ENCODE peak calls at places on chromosomes 7 and 10, in five cellular contexts. G, W, S, M and R are unnamed samples.

GRCh38 chr7:24715661-24716479 is 41.4 kb downstream of the GSDME start:
- DNase-seq in G (peak), W (peak), S (no peak), M (peak), R (peak)

GRCh38 chr10:5466451-5466996 is 32.8 kb downstream of the CALML5 start:
- DNase-seq in G (peak), W (peak), S (no peak), M (peak), R (peak)

GRCh38 chr7:41438919-41439882 is 263.7 kb downstream of the INHBA start:
- DNase-seq in G (no peak), W (no peak), S (no peak), M (no peak), R (no peak)

GRCh38 chr10:23291551-23292334 is 52.9 kb downstream of the C10orf67 start:
- DNase-seq in G (no peak), W (no peak), S (no peak), M (no peak), R (no peak)

GRCh38 chr7:27868117-27868516 is 128.2 kb downstream of the TAX1BP1 start:
- DNase-seq in G (no peak), W (no peak), S (no peak), M (peak), R (peak)

GRCh38 chr10:79925614-79926013 is 23.3 kb downstream of the SFTPD start:
- DNase-seq in G (no peak), W (peak), S (no peak), M (no peak), R (no peak)

GRCh38 chr10:51266496-51266895 is 192.2 kb downstream of the PRKG1 start:
- DNase-seq in G (no peak), W (no peak), S (no peak), M (no peak), R (no peak)

GRCh38 chr7:55063633-55064032 is 44.8 kb downstream of the EGFR start:
- DNase-seq in G (no peak), W (no peak), S (no peak), M (peak), R (peak)

GRCh38 chr7:5549096-5549896 is 125.7 kb upstream of the TNRC18 start:
- DNase-seq in G (no peak), W (no peak), S (no peak), M (peak), R (peak)

GRCh38 chr7:150629347-150629746 is 2.8 kb downstream of the GIMAP6 start:
- DNase-seq in G (no peak), W (no peak), S (no peak), M (no peak), R (no peak)

GRCh38 chr10:94361161-94361794 is 1.5 kb downstream of the NOC3L start:
- DNase-seq in G (no peak), W (no peak), S (no peak), M (no peak), R (peak)

GRCh38 chr7:35384761-35385700 is 131.1 kb upstream of the TBX20 start:
- DNase-seq in G (no peak), W (no peak), S (no peak), M (peak), R (no peak)

GRCh38 chr7:42236266-42237161 is 495 bp downstream of the GLI3 start:
- DNase-seq in G (peak), W (peak), S (no peak), M (peak), R (peak)

GRCh38 chr7:157825325-157825724 is 488.5 kb downstream of the DNAJB6 start:
- DNase-seq in G (no peak), W (no peak), S (no peak), M (no peak), R (no peak)

GRCh38 chr7:157824011-157824818 is 487.4 kb downstream of the DNAJB6 start:
- DNase-seq in G (no peak), W (no peak), S (no peak), M (no peak), R (no peak)

GRCh38 chr7:157822688-157823031 is 485.9 kb downstream of the DNAJB6 start:
- DNase-seq in G (no peak), W (no peak), S (no peak), M (no peak), R (no peak)

GRCh38 chr7:157826566-157826965 is 489.8 kb downstream of the DNAJB6 start:
- DNase-seq in G (no peak), W (no peak), S (no peak), M (no peak), R (no peak)

GRCh38 chr7:157824819-157825121 is 488.0 kb downstream of the DNAJB6 start:
- DNase-seq in G (no peak), W (no peak), S (no peak), M (no peak), R (no peak)
- H2BK12ac ChIP-seq in G (no peak), W (no peak), S (no peak), M (no peak), R (no peak)

DNA sequence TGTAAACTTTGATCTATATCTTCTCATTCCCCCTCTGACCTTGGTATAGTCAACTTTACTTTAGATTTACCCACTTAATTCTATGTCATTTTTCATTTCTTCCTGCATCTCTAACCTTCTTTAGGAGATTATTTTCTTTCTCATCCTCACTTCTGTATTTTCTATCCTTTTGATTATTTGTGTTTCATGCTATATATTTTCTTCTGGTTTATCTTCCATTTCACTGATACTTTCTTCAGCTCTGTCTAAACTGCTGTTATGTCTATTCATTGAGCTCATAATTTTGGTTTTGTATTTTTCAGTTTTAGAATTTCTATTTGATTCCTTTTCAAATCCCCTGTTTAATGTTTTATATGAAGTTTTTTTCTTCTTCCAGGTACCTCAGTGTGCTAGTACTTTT is 171.1 kb upstream of the LYZL1 start:
- DNase-seq in G (no peak), W (no peak), S (no peak), M (no peak), R (no peak)
- H3K23ac ChIP-seq in G (no peak), W (no peak), S (no peak), M (no peak), R (no peak)

GRCh38 chr10:121325490-121326231 is 272.6 kb downstream of the FGFR2 start:
- DNase-seq in G (no peak), W (no peak), S (no peak), M (peak), R (no peak)
- H2BK12ac ChIP-seq in G (no peak), W (no peak), S (no peak), M (no peak), R (no peak)

GRCh38 chr10:32942081-32942480 is 15.9 kb downstream of the ITGB1 start:
- DNase-seq in G (no peak), W (no peak), S (no peak), M (no peak), R (no peak)
- H3K23ac ChIP-seq in G (no peak), W (no peak), S (no peak), M (no peak), R (no peak)

GRCh38 chr7:131112431-131112830 is 215.2 kb upstream of the MKLN1 start:
- DNase-seq in G (no peak), W (no peak), S (no peak), M (no peak), R (no peak)
- H2BK12ac ChIP-seq in G (no peak), W (no peak), S (no peak), M (no peak), R (no peak)

GRCh38 chr10:73096041-73096451 is 620 bp downstream of the P4HA1 start:
- DNase-seq in G (peak), W (peak), S (no peak), M (peak), R (peak)

GRCh38 chr10:73094249-73094850 is 2.3 kb downstream of the P4HA1 start:
- DNase-seq in G (no peak), W (no peak), S (no peak), M (no peak), R (peak)

GRCh38 chr10:73096452-73097304 is at the start of gene P4HA1:
- DNase-seq in G (peak), W (peak), S (peak), M (peak), R (peak)

GRCh38 chr10:73094986-73095478 is 1.6 kb downstream of the P4HA1 start:
- DNase-seq in G (no peak), W (no peak), S (no peak), M (no peak), R (peak)

DNA sequence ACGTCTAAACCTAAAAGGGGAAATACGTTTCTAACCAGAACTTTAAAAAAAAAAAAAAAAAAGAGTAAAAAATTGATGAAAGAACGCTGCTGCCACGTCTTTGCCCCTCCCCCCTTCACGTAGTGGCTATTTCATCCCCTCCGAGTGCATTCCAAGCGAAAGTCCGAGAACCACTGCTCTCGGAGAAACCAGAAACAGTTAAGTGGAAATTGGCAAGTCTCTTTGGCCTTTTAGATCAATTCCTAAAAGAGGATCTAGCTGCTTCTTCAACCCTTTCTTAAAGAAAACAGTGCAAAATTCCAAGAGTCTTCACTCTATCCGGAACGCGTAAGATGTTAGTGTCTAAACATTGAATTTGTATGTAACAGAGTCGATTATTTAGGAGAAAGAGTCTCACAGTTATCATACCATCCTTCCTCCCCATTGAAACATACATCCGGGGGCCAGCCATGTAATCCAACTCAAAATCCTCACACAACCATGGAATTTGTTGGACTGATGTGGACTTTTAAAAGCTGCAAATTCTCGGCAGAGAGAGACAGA is 1.1 kb downstream of the P4HA1 start:
- DNase-seq in G (no peak), W (no peak), S (peak), M (peak), R (peak)
- H3K23ac ChIP-seq in G (no peak), W (no peak), S (no peak), M (no peak), R (no peak)

GRCh38 chr10:8416192-8416701 is 361.8 kb downstream of the GATA3 start:
- DNase-seq in G (no peak), W (no peak), S (no peak), M (no peak), R (no peak)

GRCh38 chr10:8416755-8417154 is 362.3 kb downstream of the GATA3 start:
- DNase-seq in G (no peak), W (no peak), S (no peak), M (no peak), R (no peak)

GRCh38 chr10:8420182-8420581 is 365.7 kb downstream of the GATA3 start:
- DNase-seq in G (no peak), W (no peak), S (no peak), M (peak), R (no peak)

GRCh38 chr10:8417631-8418030 is 363.1 kb downstream of the GATA3 start:
- DNase-seq in G (no peak), W (no peak), S (no peak), M (no peak), R (peak)

GRCh38 chr10:8418631-8419030 is 364.1 kb downstream of the GATA3 start:
- DNase-seq in G (no peak), W (no peak), S (no peak), M (peak), R (peak)
- H2BK12ac ChIP-seq in G (no peak), W (no peak), S (no peak), M (no peak), R (no peak)

GRCh38 chr10:3426190-3426845 is 253.7 kb upstream of the PITRM1 start:
- DNase-seq in G (no peak), W (no peak), S (no peak), M (peak), R (peak)
- H3K23ac ChIP-seq in G (no peak), W (no peak), S (no peak), M (no peak), R (no peak)

GRCh38 chr10:133185916-133186315 is 25.9 kb downstream of the KNDC1 start:
- DNase-seq in G (no peak), W (no peak), S (no peak), M (no peak), R (no peak)
- H2BK12ac ChIP-seq in G (no peak), W (no peak), S (no peak), M (no peak), R (no peak)

GRCh38 chr7:46024263-46024916 is 103.3 kb upstream of the IGFBP3 start:
- DNase-seq in G (no peak), W (no peak), S (no peak), M (peak), R (no peak)
- H3K23ac ChIP-seq in G (no peak), W (no peak), S (no peak), M (no peak), R (no peak)